ENCODE peak calls at places on chromosomes 4 and X, in four cellular contexts. L is HepG2, T is H1, G is K562. R is an unnamed sample.

GRCh38 chr4:174401471-174402130 is 117.9 kb downstream of the CEP44 start:
- DNase-seq in T (no peak), L (no peak), G (no peak), R (peak)

GRCh38 chr4:111283066-111283677 is 660.3 kb upstream of the PITX2 start:
- DNase-seq in T (peak), L (peak), G (peak), R (peak)

GRCh38 chr4:42904986-42905385 is 12.5 kb downstream of the GRXCR1 start:
- DNase-seq in T (no peak), L (no peak), G (no peak), R (no peak)

GRCh38 chr4:176534566-176534965 is 214.8 kb downstream of the SPCS3 start:
- DNase-seq in T (no peak), L (no peak), G (no peak), R (peak)

GRCh38 chr4:148071009-148071408 is 339.1 kb downstream of the ARHGAP10 start:
- DNase-seq in T (no peak), L (no peak), G (no peak), R (no peak)

GRCh38 chrX:123809854-123810375 is 49.9 kb upstream of the XIAP start:
- DNase-seq in L (no peak), T (no peak), G (no peak), R (no peak)

GRCh38 chrX:151505796-151506195 is 57.7 kb upstream of the PASD1 start:
- DNase-seq in T (peak), G (peak), L (peak), R (peak)

GRCh38 chr4:13912436-13912835 is 284.9 kb upstream of the BOD1L1 start:
- DNase-seq in G (no peak), L (no peak), T (no peak), R (no peak)

GRCh38 chr4:161883157-161883556 is 280.6 kb downstream of the FSTL5 start:
- DNase-seq in T (no peak), G (no peak), L (no peak), R (no peak)

GRCh38 chr4:111842336-111842735 is 302.9 kb upstream of the FAM241A start:
- DNase-seq in T (no peak), G (no peak), L (no peak), R (no peak)

GRCh38 chr4:168071304-168071703 is 21.0 kb upstream of the ANXA10 start:
- DNase-seq in G (no peak), L (no peak), T (no peak), R (no peak)

GRCh38 chrX:22634751-22635150 is 362.0 kb downstream of the CBLL2 start:
- DNase-seq in L (no peak), G (no peak), T (no peak), R (no peak)

GRCh38 chr4:55468724-55469123 is 73.0 kb downstream of the TMEM165 start:
- DNase-seq in G (peak), T (no peak), L (peak), R (no peak)
- TF ChIP-seq PHF8 in G (no peak), T (no peak), L (no peak), R (no peak)

GRCh38 chr4:185559913-185560281 is 24.6 kb upstream of the PDLIM3 start:
- DNase-seq in L (peak), G (peak), T (no peak), R (peak)
- TF ChIP-seq PHF8 in L (no peak), G (no peak), T (no peak), R (no peak)

GRCh38 chrX:107029752-107030151 is 29.7 kb upstream of the MORC4 start:
- DNase-seq in T (no peak), G (no peak), L (no peak), R (no peak)

GRCh38 chrX:107025538-107025937 is 25.5 kb upstream of the MORC4 start:
- DNase-seq in L (peak), T (no peak), G (peak), R (peak)
- TF ChIP-seq PHF8 in L (no peak), T (no peak), G (no peak), R (no peak)

GRCh38 chr4:95181446-95182306 is 367.1 kb downstream of the UNC5C start:
- DNase-seq in L (no peak), G (peak), T (peak), R (no peak)

GRCh38 chr4:95183656-95184408 is 364.9 kb downstream of the UNC5C start:
- DNase-seq in T (no peak), L (no peak), G (no peak), R (no peak)

GRCh38 chr4:95178938-95179337 is 369.8 kb downstream of the UNC5C start:
- DNase-seq in G (no peak), L (no peak), T (no peak), R (no peak)

GRCh38 chr4:95180531-95181315 is 368.1 kb downstream of the UNC5C start:
- DNase-seq in G (no peak), L (no peak), T (no peak), R (no peak)
- TF ChIP-seq PHF8 in G (no peak), L (no peak), T (no peak), R (no peak)

GRCh38 chrX:87049567-87049966 is 468.0 kb upstream of the KLHL4 start:
- DNase-seq in T (no peak), G (no peak), L (no peak), R (no peak)
- TF ChIP-seq PHF8 in T (no peak), G (no peak), L (no peak), R (no peak)

GRCh38 chrX:143854006-143854405 is 29.9 kb upstream of the UBE2NL start:
- DNase-seq in G (no peak), L (no peak), T (no peak), R (no peak)
- TF ChIP-seq PHF8 in G (no peak), L (no peak), T (no peak), R (no peak)

GRCh38 chrX:50157545-50158125 is 43.2 kb downstream of the AKAP4 start:
- DNase-seq in G (no peak), T (no peak), L (no peak), R (no peak)
- TF ChIP-seq PHF8 in G (no peak), T (no peak), L (no peak), R (no peak)

DNA sequence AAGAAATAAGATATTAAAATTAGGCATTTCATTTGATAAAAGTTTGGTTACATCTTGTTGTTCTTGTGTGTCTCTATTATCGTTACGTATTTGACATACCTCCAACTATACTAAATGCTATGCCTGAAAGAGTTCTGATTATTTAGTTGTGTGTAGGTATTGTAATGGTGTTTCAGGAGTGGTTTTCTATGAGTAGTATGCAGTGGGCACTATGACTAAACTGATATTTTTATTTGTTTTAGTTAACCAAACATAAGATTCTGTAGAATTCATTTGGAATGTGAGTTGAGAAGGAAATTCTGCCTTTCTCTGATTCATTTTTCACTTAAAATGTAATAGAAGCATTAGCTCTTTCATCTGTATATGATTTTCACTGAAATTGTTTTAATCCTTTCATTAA is 388.5 kb downstream of the ADGRL3 start:
- DNase-seq in L (no peak), T (no peak), G (no peak), R (no peak)
- TF ChIP-seq PHF8 in L (no peak), T (no peak), G (no peak), R (no peak)

GRCh38 chr4:48127231-48127881 is 6.7 kb downstream of the TXK start:
- DNase-seq in T (no peak), L (no peak), G (no peak), R (no peak)
- TF ChIP-seq PHF8 in T (no peak), L (no peak), G (no peak), R (no peak)

DNA sequence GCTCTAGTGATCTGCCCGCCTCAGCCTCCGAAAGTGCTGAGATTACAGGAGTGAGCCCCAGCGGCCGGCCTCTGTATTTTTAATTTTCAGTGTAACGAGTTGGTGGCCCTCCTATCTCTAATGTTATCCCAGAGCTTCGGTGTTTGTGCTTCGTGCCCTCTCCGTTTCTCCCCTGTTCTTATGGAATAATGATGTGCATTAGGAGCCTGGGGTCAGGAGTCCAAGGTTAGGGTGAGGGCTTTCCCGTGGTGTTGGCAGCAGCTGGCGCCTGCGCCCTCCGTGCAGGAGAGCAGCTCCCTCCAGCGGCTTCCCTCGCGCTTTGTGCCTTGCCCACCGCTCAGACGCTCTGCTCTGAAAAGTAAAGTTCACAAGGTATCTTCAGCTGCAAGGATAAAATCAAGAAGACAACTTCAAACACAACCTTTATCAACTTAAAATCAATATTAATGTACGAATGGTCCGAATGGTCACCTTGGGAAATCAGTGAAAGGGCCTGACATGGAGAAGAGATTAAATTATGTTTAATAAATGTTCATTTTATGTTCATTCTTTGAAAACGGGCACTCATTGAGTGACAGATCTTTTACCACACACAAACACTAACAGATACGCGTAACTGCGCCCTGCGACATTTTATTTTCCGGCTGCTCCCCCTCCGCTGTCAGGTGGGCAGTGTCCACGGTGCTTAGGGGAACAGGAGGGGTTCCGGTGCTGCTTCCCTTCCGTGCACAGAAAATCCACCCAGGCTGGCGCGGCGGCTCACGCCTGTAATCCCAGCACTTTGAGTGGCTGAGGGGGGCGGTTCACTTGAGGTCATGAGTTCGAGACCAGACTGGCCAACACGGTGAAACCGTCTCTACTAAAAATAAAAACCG is 62.4 kb downstream of the TRAPPC11 start:
- DNase-seq in T (peak), L (peak), G (peak), R (peak)
- TF ChIP-seq PHF8 in T (no peak), L (peak), G (no peak), R (no peak)

R was measured in A549.